ENCODE peak calls at places on chromosome 2, in five cellular contexts. One of them, this sample, is unnamed.

GRCh38 chr2:118085173-118086023 is 2.9 kb upstream of the INSIG2 start:
- DNase-seq in IMR-90: no peak
- DNase-seq in GM13977: no peak
- DNase-seq in hepatocyte: peak
- DNase-seq in left lung: no peak
- DNase-seq in this sample: no peak

GRCh38 chr2:40123321-40123720 is 328.6 kb downstream of the SLC8A1 start:
- DNase-seq in IMR-90: no peak
- DNase-seq in GM13977: no peak
- DNase-seq in hepatocyte: no peak
- DNase-seq in left lung: no peak
- DNase-seq in this sample: no peak

GRCh38 chr2:40209728-40210127 is 242.2 kb downstream of the SLC8A1 start:
- DNase-seq in IMR-90: no peak
- DNase-seq in GM13977: no peak
- DNase-seq in hepatocyte: no peak
- DNase-seq in left lung: no peak
- DNase-seq in this sample: no peak

GRCh38 chr2:145116834-145117233 is 596.9 kb upstream of the ZEB2 start:
- DNase-seq in IMR-90: peak
- DNase-seq in GM13977: no peak
- DNase-seq in hepatocyte: no peak
- DNase-seq in left lung: no peak
- DNase-seq in this sample: no peak

GRCh38 chr2:234995332-234996007 is 43.7 kb downstream of the SH3BP4 start:
- DNase-seq in IMR-90: no peak
- DNase-seq in GM13977: no peak
- DNase-seq in hepatocyte: no peak
- DNase-seq in left lung: no peak
- DNase-seq in this sample: no peak

GRCh38 chr2:192090878-192091277 is 103.9 kb downstream of the TMEFF2 start:
- DNase-seq in IMR-90: no peak
- DNase-seq in GM13977: no peak
- DNase-seq in hepatocyte: no peak
- DNase-seq in left lung: no peak
- DNase-seq in this sample: no peak

GRCh38 chr2:61241266-61241665 is 79.3 kb downstream of the C2orf74 start:
- DNase-seq in IMR-90: no peak
- DNase-seq in GM13977: no peak
- DNase-seq in hepatocyte: no peak
- DNase-seq in left lung: no peak
- DNase-seq in this sample: no peak

GRCh38 chr2:64626146-64626809 is 27.4 kb downstream of the SERTAD2 start:
- DNase-seq in IMR-90: no peak
- DNase-seq in GM13977: no peak
- DNase-seq in hepatocyte: no peak
- DNase-seq in left lung: no peak
- DNase-seq in this sample: no peak

GRCh38 chr2:27184115-27184514 is 27.7 kb upstream of the ATRAID start:
- DNase-seq in IMR-90: no peak
- DNase-seq in GM13977: no peak
- DNase-seq in hepatocyte: no peak
- DNase-seq in left lung: no peak
- DNase-seq in this sample: no peak

GRCh38 chr2:226423498-226423960 is 376.1 kb downstream of the IRS1 start:
- DNase-seq in IMR-90: peak
- DNase-seq in GM13977: no peak
- DNase-seq in hepatocyte: no peak
- DNase-seq in left lung: peak
- DNase-seq in this sample: no peak

GRCh38 chr2:63780483-63781155 is 61.1 kb upstream of the UGP2 start:
- DNase-seq in IMR-90: no peak
- DNase-seq in GM13977: no peak
- DNase-seq in hepatocyte: no peak
- DNase-seq in left lung: no peak
- DNase-seq in this sample: no peak

GRCh38 chr2:37000988-37001556 is 34.7 kb upstream of the STRN start:
- DNase-seq in IMR-90: no peak
- DNase-seq in GM13977: no peak
- DNase-seq in hepatocyte: no peak
- DNase-seq in left lung: no peak
- DNase-seq in this sample: no peak

GRCh38 chr2:240605867-240606743 is 19.2 kb upstream of the GPR35 start:
- DNase-seq in IMR-90: no peak
- DNase-seq in GM13977: peak
- DNase-seq in hepatocyte: no peak
- DNase-seq in left lung: peak
- DNase-seq in this sample: no peak

GRCh38 chr2:230657462-230657861 is 55.2 kb upstream of the CAB39 start:
- DNase-seq in IMR-90: no peak
- DNase-seq in GM13977: no peak
- DNase-seq in hepatocyte: no peak
- DNase-seq in left lung: no peak
- DNase-seq in this sample: no peak

GRCh38 chr2:230893881-230894781 is 29.4 kb downstream of the ITM2C start:
- DNase-seq in IMR-90: no peak
- DNase-seq in GM13977: peak
- DNase-seq in hepatocyte: no peak
- DNase-seq in left lung: no peak
- DNase-seq in this sample: no peak

GRCh38 chr2:69114534-69114933 is 101.6 kb downstream of the ANTXR1 start:
- DNase-seq in IMR-90: no peak
- DNase-seq in GM13977: no peak
- DNase-seq in hepatocyte: no peak
- DNase-seq in left lung: no peak
- DNase-seq in this sample: no peak

GRCh38 chr2:232541195-232541960 is 1.9 kb downstream of the CHRNG start:
- DNase-seq in IMR-90: no peak
- DNase-seq in GM13977: no peak
- DNase-seq in hepatocyte: peak
- DNase-seq in left lung: no peak
- DNase-seq in this sample: peak

GRCh38 chr2:240570531-240571313 is 2.4 kb downstream of the RNPEPL1 start:
- DNase-seq in IMR-90: no peak
- DNase-seq in GM13977: no peak
- DNase-seq in hepatocyte: no peak
- DNase-seq in left lung: peak
- DNase-seq in this sample: no peak

GRCh38 chr2:198374375-198375072 is 570.1 kb downstream of the PLCL1 start:
- DNase-seq in IMR-90: peak
- DNase-seq in GM13977: peak
- DNase-seq in hepatocyte: peak
- DNase-seq in left lung: no peak
- DNase-seq in this sample: no peak

GRCh38 chr2:191869781-191870180 is 22.9 kb upstream of the CAVIN2 start:
- DNase-seq in IMR-90: no peak
- DNase-seq in GM13977: no peak
- DNase-seq in hepatocyte: no peak
- DNase-seq in left lung: no peak
- DNase-seq in this sample: no peak

GRCh38 chr2:196200557-196200956 is 29.2 kb upstream of the STK17B start:
- DNase-seq in IMR-90: no peak
- DNase-seq in GM13977: peak
- DNase-seq in hepatocyte: no peak
- DNase-seq in left lung: no peak
- DNase-seq in this sample: no peak

GRCh38 chr2:190804182-190804795 is 76.3 kb upstream of the GLS start:
- DNase-seq in IMR-90: peak
- DNase-seq in GM13977: no peak
- DNase-seq in hepatocyte: peak
- DNase-seq in left lung: no peak
- DNase-seq in this sample: no peak

GRCh38 chr2:109239720-109240119 is 110.7 kb downstream of the SH3RF3 start:
- DNase-seq in IMR-90: peak
- DNase-seq in GM13977: no peak
- DNase-seq in hepatocyte: peak
- DNase-seq in left lung: no peak
- DNase-seq in this sample: no peak

GRCh38 chr2:39736593-39736992 is 42.5 kb downstream of the THUMPD2 start:
- DNase-seq in IMR-90: peak
- DNase-seq in GM13977: no peak
- DNase-seq in hepatocyte: no peak
- DNase-seq in left lung: no peak
- DNase-seq in this sample: no peak

GRCh38 chr2:62774555-62775366 is 69.2 kb downstream of the EHBP1 start:
- DNase-seq in IMR-90: peak
- DNase-seq in GM13977: peak
- DNase-seq in hepatocyte: peak
- DNase-seq in left lung: no peak
- DNase-seq in this sample: no peak

GRCh38 chr2:153105829-153106578 is 372.6 kb downstream of the RPRM start:
- DNase-seq in IMR-90: no peak
- DNase-seq in GM13977: no peak
- DNase-seq in hepatocyte: no peak
- DNase-seq in left lung: no peak
- DNase-seq in this sample: no peak

GRCh38 chr2:170166735-170167134 is 11.2 kb upstream of the MYO3B start:
- DNase-seq in IMR-90: no peak
- DNase-seq in GM13977: no peak
- DNase-seq in hepatocyte: no peak
- DNase-seq in left lung: no peak
- DNase-seq in this sample: no peak

GRCh38 chr2:46236876-46237859 is 60.0 kb upstream of the EPAS1 start:
- DNase-seq in IMR-90: no peak
- DNase-seq in GM13977: no peak
- DNase-seq in hepatocyte: no peak
- DNase-seq in left lung: no peak
- DNase-seq in this sample: no peak

GRCh38 chr2:135799738-135800137 is 37.2 kb downstream of the LCT start:
- DNase-seq in IMR-90: no peak
- DNase-seq in GM13977: no peak
- DNase-seq in hepatocyte: no peak
- DNase-seq in left lung: no peak
- DNase-seq in this sample: no peak

GRCh38 chr2:135798275-135798705 is 38.7 kb downstream of the LCT start:
- DNase-seq in IMR-90: no peak
- DNase-seq in GM13977: no peak
- DNase-seq in hepatocyte: no peak
- DNase-seq in left lung: no peak
- DNase-seq in this sample: no peak

GRCh38 chr2:135800513-135801460 is 36.2 kb downstream of the LCT start:
- DNase-seq in IMR-90: no peak
- DNase-seq in GM13977: no peak
- DNase-seq in hepatocyte: no peak
- DNase-seq in left lung: no peak
- DNase-seq in this sample: no peak

GRCh38 chr2:135797497-135798274 is 39.3 kb downstream of the LCT start:
- DNase-seq in IMR-90: peak
- DNase-seq in GM13977: peak
- DNase-seq in hepatocyte: peak
- DNase-seq in left lung: peak
- DNase-seq in this sample: no peak

GRCh38 chr2:135798762-135799161 is 38.2 kb downstream of the LCT start:
- DNase-seq in IMR-90: no peak
- DNase-seq in GM13977: no peak
- DNase-seq in hepatocyte: no peak
- DNase-seq in left lung: no peak
- DNase-seq in this sample: no peak
- TF ChIP-seq CTCF in IMR-90: peak
- TF ChIP-seq CTCF in GM13977: peak
- TF ChIP-seq CTCF in hepatocyte: no peak
- TF ChIP-seq CTCF in left lung: no peak
- TF ChIP-seq CTCF in this sample: peak

GRCh38 chr2:217166241-217166640 is 306.4 kb upstream of the TNP1 start:
- DNase-seq in IMR-90: peak
- DNase-seq in GM13977: no peak
- DNase-seq in hepatocyte: peak
- DNase-seq in left lung: no peak
- DNase-seq in this sample: no peak
- TF ChIP-seq CTCF in IMR-90: peak
- TF ChIP-seq CTCF in GM13977: peak
- TF ChIP-seq CTCF in hepatocyte: peak
- TF ChIP-seq CTCF in left lung: peak
- TF ChIP-seq CTCF in this sample: peak

GRCh38 chr2:209311948-209312347 is 111.9 kb upstream of the MAP2 start:
- DNase-seq in IMR-90: no peak
- DNase-seq in GM13977: no peak
- DNase-seq in hepatocyte: no peak
- DNase-seq in left lung: no peak
- DNase-seq in this sample: no peak
- TF ChIP-seq CTCF in IMR-90: no peak
- TF ChIP-seq CTCF in GM13977: no peak
- TF ChIP-seq CTCF in hepatocyte: no peak
- TF ChIP-seq CTCF in left lung: no peak
- TF ChIP-seq CTCF in this sample: no peak

GRCh38 chr2:237745250-237745613 is 53.3 kb upstream of the RBM44 start:
- DNase-seq in IMR-90: no peak
- DNase-seq in GM13977: no peak
- DNase-seq in hepatocyte: no peak
- DNase-seq in left lung: no peak
- DNase-seq in this sample: no peak

GRCh38 chr2:237743561-237744269 is 54.9 kb upstream of the RBM44 start:
- DNase-seq in IMR-90: peak
- DNase-seq in GM13977: no peak
- DNase-seq in hepatocyte: no peak
- DNase-seq in left lung: no peak
- DNase-seq in this sample: no peak

GRCh38 chr2:237744270-237744612 is 54.3 kb upstream of the RBM44 start:
- DNase-seq in IMR-90: no peak
- DNase-seq in GM13977: no peak
- DNase-seq in hepatocyte: no peak
- DNase-seq in left lung: no peak
- DNase-seq in this sample: no peak

GRCh38 chr2:237743024-237743423 is 55.6 kb upstream of the RBM44 start:
- DNase-seq in IMR-90: no peak
- DNase-seq in GM13977: no peak
- DNase-seq in hepatocyte: no peak
- DNase-seq in left lung: no peak
- DNase-seq in this sample: no peak

GRCh38 chr2:237744613-237745249 is 53.8 kb upstream of the RBM44 start:
- DNase-seq in IMR-90: peak
- DNase-seq in GM13977: peak
- DNase-seq in hepatocyte: peak
- DNase-seq in left lung: peak
- DNase-seq in this sample: peak
- TF ChIP-seq CTCF in IMR-90: peak
- TF ChIP-seq CTCF in GM13977: peak
- TF ChIP-seq CTCF in hepatocyte: peak
- TF ChIP-seq CTCF in left lung: peak
- TF ChIP-seq CTCF in this sample: peak

GRCh38 chr2:224736227-224736626 is 20.1 kb upstream of the CCDC195 start:
- DNase-seq in IMR-90: no peak
- DNase-seq in GM13977: no peak
- DNase-seq in hepatocyte: no peak
- DNase-seq in left lung: no peak
- DNase-seq in this sample: no peak

GRCh38 chr2:224729435-224729834 is 13.3 kb upstream of the CCDC195 start:
- DNase-seq in IMR-90: no peak
- DNase-seq in GM13977: no peak
- DNase-seq in hepatocyte: no peak
- DNase-seq in left lung: no peak
- DNase-seq in this sample: no peak

DNA sequence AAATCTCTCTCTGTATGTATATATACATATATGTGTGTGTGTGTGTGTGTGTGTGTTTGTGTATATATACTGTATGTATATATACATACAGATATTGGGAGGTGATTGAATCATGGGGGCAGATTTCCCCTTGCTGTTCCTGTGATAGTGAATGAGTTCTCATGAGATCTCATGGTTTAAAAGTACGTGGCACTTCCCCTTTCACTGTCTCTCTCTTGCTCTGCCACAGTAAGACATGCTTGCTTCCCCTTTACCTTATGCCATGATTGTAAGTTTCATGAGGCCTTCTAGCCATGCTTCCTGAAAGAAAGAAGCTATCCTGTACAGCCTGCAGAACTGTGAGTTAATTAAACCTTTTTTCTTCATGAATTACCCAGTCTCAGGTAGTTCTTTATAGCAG is 18.8 kb upstream of the CCDC195 start:
- DNase-seq in IMR-90: no peak
- DNase-seq in GM13977: no peak
- DNase-seq in hepatocyte: no peak
- DNase-seq in left lung: no peak
- DNase-seq in this sample: no peak
- TF ChIP-seq CTCF in IMR-90: no peak
- TF ChIP-seq CTCF in GM13977: no peak
- TF ChIP-seq CTCF in hepatocyte: no peak
- TF ChIP-seq CTCF in left lung: no peak
- TF ChIP-seq CTCF in this sample: no peak

This sample was measured in type B pancreatic cell.